ENCODE peak calls at places on chromosomes 6 and 20, in nine cellular contexts. S is MCF 10A; Z is NCI-H1092 treated with DMSO at 0.1 percent for 48 hours; T is NCI-H1417; P is activated naive CD8-positive, alpha-beta T cell treated with anti-CD3 and anti-CD28 coated beads for 36 hours; W is stimulated activated CD4-positive, alpha-beta T cell treated with anti-CD3 and anti-CD28 coated beads, Interleukin-2, amount 100 ng/mL, for 48 hours; X is activated T-helper 2 cell treated with anti-CD3 and anti-CD28 coated beads, Interferon-gamma antibody, Interleukin-2, Interleukin-4, amounts not matched to agents 10 μg/mL and 5 μg/mL and 100 μg/mL, durations not matched to agents 14 hours and 24 hours and 36 hours; B is astrocyte; R is T-helper 1 cell. A is an unnamed sample.

GRCh38 chr6:63440057-63440456 is 120.3 kb upstream of the LGSN start:
- DNase-seq in P (no peak), T (no peak), Z (no peak), B (no peak), S (no peak), X (no peak), W (no peak), R (no peak), A (no peak)

GRCh38 chr6:116450769-116451740 is 10.1 kb upstream of the CALHM6 start:
- DNase-seq in B (no peak), W (no peak), T (no peak), Z (no peak), R (no peak), X (no peak), S (peak), P (peak), A (no peak)

GRCh38 chr6:53227847-53228246 is 79.2 kb upstream of the GCM1 start:
- DNase-seq in W (no peak), R (no peak), X (no peak), T (no peak), P (no peak), S (no peak), B (no peak), Z (no peak), A (no peak)

GRCh38 chr6:159806021-159806458 is 6.0 kb downstream of the PNLDC1 start:
- DNase-seq in W (no peak), X (no peak), P (no peak), B (peak), R (no peak), S (peak), Z (no peak), T (no peak), A (no peak)

GRCh38 chr6:27188885-27189418 is 58.5 kb upstream of the PRSS16 start:
- DNase-seq in W (peak), S (peak), R (peak), P (peak), B (peak), X (peak), T (peak), Z (peak), A (peak)

GRCh38 chr20:9093203-9093962 is 24.5 kb downstream of the PLCB4 start:
- DNase-seq in T (no peak), X (no peak), S (no peak), W (no peak), R (no peak), Z (no peak), P (no peak), B (no peak), A (no peak)

GRCh38 chr20:14672066-14672465 is 334.7 kb upstream of the FLRT3 start:
- DNase-seq in P (no peak), W (no peak), Z (no peak), R (no peak), T (no peak), X (no peak), B (no peak), S (no peak), A (no peak)

GRCh38 chr6:131062245-131063027 is 609 bp downstream of the EPB41L2 start:
- DNase-seq in X (no peak), B (no peak), T (no peak), W (peak), Z (no peak), S (peak), R (no peak), P (peak), A (peak)

GRCh38 chr20:51862796-51863195 is 60.5 kb upstream of the SALL4 start:
- DNase-seq in B (peak), S (no peak), Z (no peak), R (no peak), T (no peak), W (no peak), X (no peak), P (no peak), A (no peak)

GRCh38 chr20:53244711-53245110 is 272.6 kb downstream of the TSHZ2 start:
- DNase-seq in Z (no peak), W (no peak), S (no peak), P (no peak), B (peak), R (no peak), X (no peak), T (no peak), A (no peak)